ENCODE peak calls at places on chromosomes 3 and 15, in four cellular contexts. S is HEK293T; X is COR-L47; V is activated T-cell treated with anti-CD3 and anti-CD28 coated beads, Interleukin-2, amount 50 U/mL, for 24 hours. G is an unnamed sample.

GRCh38 chr15:64597469-64597806 is 137.1 kb downstream of the ZNF609 start:
- DNase-seq in V (no peak), S (no peak), X (peak), G (no peak)

GRCh38 chr3:52404391-52404790 is 40.5 kb downstream of the SEMA3G start:
- DNase-seq in S (no peak), X (no peak), V (no peak), G (peak)

GRCh38 chr3:188212308-188212969 is 58.5 kb downstream of the LPP start:
- DNase-seq in S (no peak), X (no peak), V (no peak), G (no peak)

GRCh38 chr3:69012836-69013255 is 638 bp downstream of the EOGT start:
- DNase-seq in V (no peak), S (peak), X (no peak), G (no peak)

GRCh38 chr15:85495542-85495941 is 115.1 kb downstream of the AKAP13 start:
- DNase-seq in S (no peak), X (no peak), V (no peak), G (no peak)

GRCh38 chr15:38454687-38455071 is 752 bp downstream of the FAM98B start:
- DNase-seq in X (no peak), V (no peak), S (no peak), G (no peak)

GRCh38 chr3:137020888-137021287 is 63.1 kb downstream of the IL20RB start:
- DNase-seq in S (no peak), V (no peak), X (no peak), G (no peak)

GRCh38 chr15:91228890-91229289 is 128.8 kb downstream of the SV2B start:
- DNase-seq in X (no peak), S (no peak), V (no peak), G (no peak)

GRCh38 chr15:91468861-91469260 is 368.8 kb downstream of the SV2B start:
- DNase-seq in X (no peak), V (no peak), S (no peak), G (no peak)

GRCh38 chr3:140463401-140463800 is 214.5 kb upstream of the TRIM42 start:
- DNase-seq in S (no peak), V (no peak), X (no peak), G (no peak)

GRCh38 chr3:7877312-7877711 is 624.3 kb upstream of the LMCD1 start:
- DNase-seq in V (no peak), S (no peak), X (no peak), G (no peak)

GRCh38 chr15:92393287-92393993 is at the start of gene ST8SIA2:
- DNase-seq in X (peak), S (peak), V (no peak), G (peak)

G was measured in activated naive CD8-positive, alpha-beta T cell treated with anti-CD3 and anti-CD28 coated beads, Interleukin-2, amount 10 ng/mL, durations not matched to agents 7 days and 5 days.